ENCODE peak calls at places on chromosomes 13 and 19, in four cellular contexts. D is HepG2, R is K562, F is GM12878. H is an unnamed sample.

GRCh38 chr19:34248941-34249340 is 5.4 kb upstream of the GARRE1 start:
- DNase-seq in D (no peak), R (no peak), F (no peak), H (no peak)

GRCh38 chr13:41199526-41199925 is 5.2 kb upstream of the KBTBD7 start:
- DNase-seq in D (no peak), R (no peak), F (peak; percentile 33), H (no peak)

GRCh38 chr13:47598340-47598911 is 402.6 kb downstream of the SUCLA2 start:
- DNase-seq in D (no peak), R (no peak), F (no peak), H (no peak)

GRCh38 chr19:1970806-1971502 is 30.0 kb downstream of the CSNK1G2 start:
- DNase-seq in D (no peak), R (no peak), F (no peak), H (no peak)

GRCh38 chr19:10104665-10105221 is 1.4 kb upstream of the PPAN start:
- DNase-seq in D (no peak), R (peak; percentile 79), F (peak; percentile 100), H (no peak)

GRCh38 chr19:39671739-39672363 is 16.1 kb downstream of the LGALS16 start:
- DNase-seq in D (peak; percentile 60), R (peak; percentile 58), F (no peak), H (peak; percentile 55)

GRCh38 chr19:10259162-10259905 is 7.3 kb downstream of the MRPL4 start:
- DNase-seq in D (peak; percentile 88), R (peak; percentile 94), F (no peak), H (peak; percentile 83)

GRCh38 chr13:47017476-47017875 is 120.6 kb upstream of the HTR2A start:
- DNase-seq in D (no peak), R (no peak), F (no peak), H (no peak)

GRCh38 chr19:17565611-17566010 is 10.2 kb downstream of the COLGALT1 start:
- DNase-seq in D (no peak), R (no peak), F (no peak), H (no peak)

GRCh38 chr19:4009990-4010807 is 2.7 kb downstream of the PIAS4 start:
- DNase-seq in D (no peak), R (no peak), F (no peak), H (no peak)

GRCh38 chr13:83232626-83233025 is 649.6 kb downstream of the SLITRK1 start:
- DNase-seq in D (no peak), R (no peak), F (no peak), H (no peak)

GRCh38 chr13:65965496-65965895 is 1264.6 kb downstream of the PCDH9 start:
- DNase-seq in D (no peak), R (no peak), F (no peak), H (no peak)

GRCh38 chr13:76884571-76885202 is 1.5 kb downstream of the KCTD12 start:
- DNase-seq in D (no peak), R (no peak), F (no peak), H (peak; percentile 32)

GRCh38 chr19:2059422-2060201 is 8.6 kb upstream of the MKNK2 start:
- DNase-seq in D (peak; percentile 89), R (peak; percentile 89), F (no peak), H (no peak)

GRCh38 chr13:76759877-76760276 is 126.3 kb downstream of the KCTD12 start:
- DNase-seq in D (no peak), R (no peak), F (no peak), H (no peak)

GRCh38 chr19:38838208-38838985 is 6.8 kb upstream of the ECH1 start:
- DNase-seq in D (no peak), R (no peak), F (no peak), H (no peak)

GRCh38 chr19:40908981-40909380 is 26.9 kb upstream of the CYP2A7 start:
- DNase-seq in D (no peak), R (no peak), F (no peak), H (no peak)

GRCh38 chr13:76874466-76874865 is 11.7 kb downstream of the KCTD12 start:
- DNase-seq in D (no peak), R (no peak), F (no peak), H (no peak)

GRCh38 chr19:2478756-2479555 is 3.0 kb downstream of the GADD45B start:
- DNase-seq in D (no peak), R (no peak), F (no peak), H (no peak)

GRCh38 chr19:51724543-51724942 is 752 bp upstream of the HAS1 start:
- DNase-seq in D (no peak), R (no peak), F (no peak), H (no peak)

GRCh38 chr13:33487575-33488243 is 202.2 kb upstream of the STARD13 start:
- DNase-seq in D (peak; percentile 10), R (peak; percentile 2), F (peak; percentile 27), H (peak; percentile 13)
- TF ChIP-seq FOXM1 in D (no peak), R (no peak), F (no peak), H (no peak)

DNA sequence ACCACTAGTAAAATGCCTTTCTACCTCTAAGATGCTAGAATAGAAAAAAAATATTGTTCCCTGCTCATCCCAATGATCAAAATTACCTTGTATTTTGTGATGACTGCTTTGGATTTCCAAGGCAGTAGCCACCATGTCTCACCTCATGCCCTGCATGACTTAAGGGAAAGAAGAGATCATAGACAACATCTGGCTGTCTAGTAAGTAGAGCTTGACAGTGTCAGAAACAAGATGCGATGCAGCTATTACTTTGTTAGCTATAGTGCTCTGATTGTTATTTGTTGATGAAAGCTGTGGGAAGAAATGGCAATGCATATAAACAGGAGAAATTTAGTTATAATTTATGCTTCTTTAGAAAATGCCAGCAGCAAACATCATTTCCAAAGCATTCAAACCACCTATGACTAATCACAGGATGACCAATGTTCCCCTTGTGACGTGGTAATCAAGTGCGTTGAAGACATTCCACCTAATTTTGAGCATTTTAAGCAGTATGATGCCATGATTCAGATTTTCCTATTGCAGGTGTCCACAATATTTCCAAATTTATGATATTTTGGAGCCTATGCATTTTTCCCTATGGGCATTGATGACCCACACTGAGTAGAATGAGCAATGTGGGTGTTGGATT is 308.3 kb downstream of the KCNRG start:
- DNase-seq in D (no peak), R (no peak), F (no peak), H (no peak)
- TF ChIP-seq TARDBP in D (no peak), R (no peak), F (no peak), H (no peak)

DNA sequence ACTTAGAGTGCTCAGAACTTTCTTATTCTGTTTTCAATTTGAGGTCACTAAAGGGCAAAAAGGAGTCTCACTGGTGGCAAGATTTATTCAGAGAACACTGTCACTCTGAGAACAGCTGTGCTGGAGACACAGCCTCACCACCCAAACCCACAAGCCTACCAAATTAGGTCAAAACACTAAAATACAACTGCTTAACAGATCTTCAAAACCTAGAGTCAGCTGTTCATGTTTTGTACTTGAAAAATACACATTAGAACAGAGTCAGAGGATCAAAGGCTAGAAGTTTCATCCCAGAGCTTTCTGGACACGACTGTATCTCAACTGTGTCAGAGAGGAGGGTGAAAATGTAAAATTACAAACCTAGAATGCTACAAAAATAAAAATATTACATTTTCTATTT is 89.3 kb downstream of the MIPEP start:
- DNase-seq in D (no peak), R (no peak), F (peak; percentile 84), H (no peak)
- TF ChIP-seq FOXM1 in D (no peak), R (no peak), F (peak; percentile 85), H (no peak)

GRCh38 chr13:23007430-23007829 is 173.3 kb upstream of the SGCG start:
- DNase-seq in D (no peak), R (no peak), F (no peak), H (no peak)
- TF ChIP-seq TARDBP in D (no peak), R (no peak), F (no peak), H (no peak)

DNA sequence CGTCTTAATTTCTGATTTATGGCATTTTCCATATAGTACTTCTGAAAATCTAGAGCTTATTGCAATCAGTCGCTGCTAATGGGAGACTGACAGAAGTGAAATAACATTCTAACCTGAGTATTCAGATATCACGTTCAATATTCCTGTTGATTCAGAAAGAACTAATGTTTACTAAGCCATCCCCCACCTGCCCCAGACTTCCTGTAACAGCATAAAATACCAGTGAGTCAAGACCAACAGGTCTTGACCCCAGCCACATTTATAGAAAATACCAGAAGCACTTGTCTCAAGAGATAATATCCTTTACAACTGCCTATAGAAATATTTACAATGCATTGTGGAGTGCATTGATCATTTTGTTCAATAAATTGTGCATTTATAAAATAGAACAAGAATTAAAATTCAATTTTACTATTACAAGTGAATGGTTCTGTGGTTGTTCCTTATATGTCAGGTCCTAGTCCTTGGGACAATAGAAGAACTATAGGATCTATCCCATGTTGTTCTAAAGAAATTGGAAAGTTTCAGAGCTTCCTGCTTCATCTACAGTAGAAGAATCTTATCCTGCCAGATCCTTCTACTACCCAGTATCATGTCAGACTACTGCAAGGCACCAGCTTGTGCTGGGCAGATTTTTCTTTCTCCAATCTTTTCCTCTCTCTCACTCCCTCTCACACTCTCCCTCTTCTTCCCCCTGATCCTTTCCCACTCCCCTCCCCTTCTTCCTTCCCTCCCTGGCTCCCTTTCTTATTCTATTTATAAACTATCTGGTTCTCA is 630.0 kb downstream of the DIAPH3 start:
- DNase-seq in D (peak; percentile 12), R (peak; percentile 14), F (no peak), H (no peak)
- TF ChIP-seq FOXM1 in D (no peak), R (no peak), F (no peak), H (no peak)

GRCh38 chr13:31731923-31732322 is 7.4 kb upstream of the RXFP2 start:
- DNase-seq in D (no peak), R (no peak), F (no peak), H (no peak)
- TF ChIP-seq TARDBP in D (no peak), R (no peak), F (no peak), H (no peak)

GRCh38 chr19:19528721-19529490 is at the start of gene YJEFN3:
- DNase-seq in D (no peak), R (no peak), F (no peak), H (no peak)
- TF ChIP-seq FOXM1 in D (no peak), R (no peak), F (no peak), H (no peak)

DNA sequence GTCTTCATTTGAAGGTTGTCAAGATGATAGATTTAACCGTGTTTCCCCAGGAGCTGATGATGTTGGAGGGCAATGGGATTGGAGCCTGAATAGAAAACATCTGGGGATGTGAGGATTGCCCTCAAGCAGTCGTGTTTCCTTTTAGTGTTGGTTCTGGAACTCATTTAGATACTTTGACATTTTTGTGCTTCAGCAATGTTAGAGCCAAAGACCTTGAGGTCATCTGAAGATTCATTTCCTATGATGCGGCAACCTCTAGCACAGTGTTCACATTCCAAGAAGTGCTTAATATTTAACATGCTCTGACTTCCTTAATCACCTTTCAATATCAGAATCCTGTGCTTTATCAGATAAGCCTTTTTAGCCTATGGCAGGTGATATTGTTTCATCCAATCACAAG is 82.7 kb downstream of the SLC10A2 start:
- DNase-seq in D (no peak), R (no peak), F (no peak), H (no peak)
- TF ChIP-seq TARDBP in D (no peak), R (no peak), F (no peak), H (no peak)

DNA sequence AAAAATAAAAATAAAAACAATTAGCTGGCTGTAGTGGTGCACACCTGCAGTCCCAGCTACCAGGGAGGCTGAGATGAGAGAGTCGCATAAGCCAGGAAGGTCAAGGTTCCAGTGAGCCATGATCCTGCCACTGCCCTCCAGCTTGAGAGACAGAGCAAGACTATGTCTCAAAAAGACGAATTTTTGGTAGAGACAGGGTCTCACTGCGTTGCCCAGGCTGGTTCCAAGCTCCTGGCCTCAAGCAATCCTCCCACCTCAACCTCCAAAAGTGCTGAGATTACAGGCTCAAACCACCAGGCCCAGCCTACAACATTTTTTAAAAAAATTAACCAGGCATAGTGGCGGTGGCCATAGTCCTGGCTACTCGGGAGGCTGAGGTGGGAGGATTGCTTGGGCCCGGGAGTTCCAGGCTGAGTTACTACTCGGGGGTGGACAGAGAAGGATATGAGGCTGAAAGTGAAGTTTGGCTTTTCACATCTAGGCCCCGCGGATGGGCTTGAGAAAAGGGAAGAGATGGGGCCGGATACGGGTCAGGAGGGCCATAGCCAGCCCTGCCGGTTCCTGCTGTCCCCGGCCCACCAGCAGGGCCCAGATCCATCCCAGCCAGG is 10.2 kb downstream of the NDUFA11 start:
- DNase-seq in D (no peak), R (no peak), F (no peak), H (no peak)
- TF ChIP-seq FOXM1 in D (no peak), R (no peak), F (no peak), H (no peak)

GRCh38 chr19:13985771-13986347 is 20.3 kb downstream of the RFX1 start:
- DNase-seq in D (no peak), R (no peak), F (no peak), H (no peak)
- TF ChIP-seq TARDBP in D (peak; percentile 11), R (no peak), F (no peak), H (no peak)

H was measured in HEK293T.